ENCODE peak calls at places on chromosomes 5 and 9, in six cellular contexts. X, J, D, G, R and Y are unnamed samples.

GRCh38 chr5:68834486-68834885 is 259.3 kb upstream of the SLC30A5 start:
- DNase-seq in X (peak), J (no peak), D (no peak), G (no peak), R (no peak), Y (peak)

GRCh38 chr5:94771742-94772141 is 153.3 kb downstream of the SLF1 start:
- DNase-seq in X (no peak), J (no peak), D (no peak), G (no peak), R (no peak), Y (no peak)

GRCh38 chr5:179269781-179270543 is 75.3 kb downstream of the ADAMTS2 start:
- DNase-seq in X (no peak), J (no peak), D (no peak), G (no peak), R (no peak), Y (peak)

GRCh38 chr9:131557855-131558548 is 12.7 kb downstream of the PRRT1B start:
- DNase-seq in X (no peak), J (no peak), D (no peak), G (no peak), R (no peak), Y (no peak)

GRCh38 chr9:133371261-133371711 is 4.6 kb downstream of the SURF4 start:
- DNase-seq in X (no peak), J (no peak), D (no peak), G (no peak), R (no peak), Y (no peak)

GRCh38 chr5:8788246-8788645 is 757.6 kb downstream of the SEMA5A start:
- DNase-seq in X (no peak), J (no peak), D (peak), G (no peak), R (peak), Y (peak)

GRCh38 chr5:173764321-173765029 is 123.7 kb upstream of the CPEB4 start:
- DNase-seq in X (peak), J (peak), D (peak), G (peak), R (peak), Y (peak)

GRCh38 chr9:26746357-26747072 is 146.1 kb downstream of the CAAP1 start:
- DNase-seq in X (peak), J (no peak), D (peak), G (no peak), R (peak), Y (no peak)

GRCh38 chr5:96453394-96453793 is 20.3 kb upstream of the PCSK1 start:
- DNase-seq in X (no peak), J (no peak), D (no peak), G (no peak), R (no peak), Y (no peak)

GRCh38 chr9:132637801-132638200 is 32.0 kb downstream of the DDX31 start:
- DNase-seq in X (no peak), J (no peak), D (no peak), G (no peak), R (no peak), Y (no peak)

GRCh38 chr5:82597437-82597836 is 319.3 kb upstream of the RPS23 start:
- DNase-seq in X (no peak), J (no peak), D (no peak), G (no peak), R (no peak), Y (no peak)

GRCh38 chr9:126395439-126396212 is 69.0 kb downstream of the MVB12B start:
- DNase-seq in X (peak), J (no peak), D (peak), G (no peak), R (peak), Y (peak)

GRCh38 chr5:6819521-6819920 is 106.3 kb downstream of the TENT4A start:
- DNase-seq in X (no peak), J (no peak), D (no peak), G (no peak), R (no peak), Y (no peak)

DNA sequence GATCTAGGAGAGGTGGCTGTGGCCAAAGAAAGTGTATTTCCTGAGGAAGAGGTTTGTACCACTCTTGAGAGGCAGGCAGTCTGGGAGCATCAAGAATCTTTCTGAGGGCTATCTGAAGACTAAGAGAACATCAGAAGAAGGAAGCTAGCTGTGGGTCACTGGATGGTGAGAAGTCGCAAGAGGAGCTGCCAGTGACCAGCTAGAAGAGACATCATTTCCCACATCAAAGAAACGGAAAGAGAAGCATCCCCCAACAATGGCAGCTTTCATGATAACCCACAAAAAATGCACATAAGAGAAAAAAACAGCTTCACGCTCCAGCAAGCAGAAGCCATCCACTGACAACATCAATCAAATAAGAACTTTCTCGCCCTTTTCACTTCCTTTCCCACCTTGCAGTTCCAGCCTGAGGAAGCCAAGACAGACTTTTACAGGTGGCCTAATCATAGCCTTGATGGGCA is 25.0 kb upstream of the CEP78 start:
- DNase-seq in X (no peak), J (no peak), D (no peak), G (no peak), R (no peak), Y (no peak)
- H3K4me3 ChIP-seq in X (no peak), J (no peak), D (no peak), G (no peak), R (no peak), Y (no peak)

DNA sequence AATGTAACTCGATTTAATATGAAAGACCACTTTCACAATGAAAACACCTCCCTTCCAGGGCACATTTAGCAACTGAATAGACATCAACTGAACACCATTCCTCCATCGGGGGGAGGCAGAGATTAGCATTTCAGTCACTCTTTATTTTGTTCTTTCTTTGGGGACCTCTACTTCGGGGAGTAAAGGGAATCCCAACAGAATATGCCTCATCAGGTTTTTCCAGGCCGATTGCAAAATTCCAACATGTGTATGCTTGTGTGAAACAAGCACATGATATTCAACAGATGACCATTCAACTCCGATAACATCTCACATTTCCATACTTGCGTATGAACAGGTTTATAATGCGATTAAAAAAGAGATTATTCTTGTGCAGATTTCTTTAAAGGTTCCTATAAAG is 124.2 kb upstream of the RETREG1 start:
- DNase-seq in X (peak), J (no peak), D (peak), G (no peak), R (peak), Y (peak)
- TF ChIP-seq CTCF in X (no peak), J (no peak), D (no peak), G (no peak), R (peak), Y (no peak)

GRCh38 chr9:36987891-36988290 is 46.2 kb downstream of the PAX5 start:
- DNase-seq in X (peak), J (no peak), D (peak), G (no peak), R (peak), Y (peak)

GRCh38 chr9:36986548-36987408 is 47.3 kb downstream of the PAX5 start:
- DNase-seq in X (no peak), J (no peak), D (no peak), G (no peak), R (no peak), Y (no peak)

GRCh38 chr9:36985061-36985768 is 48.9 kb downstream of the PAX5 start:
- DNase-seq in X (no peak), J (no peak), D (no peak), G (no peak), R (no peak), Y (no peak)

GRCh38 chr9:36987409-36987808 is 46.7 kb downstream of the PAX5 start:
- DNase-seq in X (no peak), J (no peak), D (no peak), G (no peak), R (no peak), Y (no peak)

DNA sequence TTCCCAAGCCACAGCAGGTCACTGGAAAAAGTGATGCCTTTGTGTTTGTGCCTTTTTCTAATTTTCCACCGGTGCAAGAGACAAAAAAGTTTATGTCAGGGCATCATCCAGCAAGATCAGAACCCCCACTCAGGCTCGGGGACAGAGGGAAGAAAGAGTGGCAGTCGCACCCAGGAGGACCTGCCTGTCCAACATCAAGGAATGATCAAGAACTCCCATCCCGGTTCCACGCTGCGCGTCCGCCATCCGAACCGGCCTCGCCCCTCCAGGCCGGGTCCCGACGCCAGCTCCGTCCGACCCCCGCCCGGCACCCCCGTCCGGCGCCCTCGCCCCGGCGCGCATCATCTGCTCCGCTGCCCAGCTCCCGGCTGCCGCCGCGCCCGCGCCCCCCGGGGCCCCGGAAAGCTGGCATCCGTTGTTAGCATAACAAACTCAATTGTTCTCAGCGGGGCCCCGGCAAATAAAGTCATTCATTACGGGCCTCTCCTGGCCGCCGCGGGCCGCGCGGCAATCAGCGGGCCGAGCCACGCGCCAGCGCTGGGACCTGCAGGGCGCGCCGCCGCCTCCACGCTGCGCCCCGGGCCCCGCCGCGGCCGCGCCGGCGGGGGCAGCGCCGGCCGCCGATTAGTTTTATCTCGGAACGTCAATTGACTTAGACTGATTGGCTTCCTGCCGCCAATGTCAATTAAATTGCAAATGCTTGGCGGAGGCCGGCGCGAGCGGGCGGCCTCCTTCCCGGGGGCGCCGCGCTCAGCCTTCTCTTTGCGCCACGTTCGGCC is 48.1 kb downstream of the PAX5 start:
- DNase-seq in X (no peak), J (no peak), D (no peak), G (no peak), R (no peak), Y (no peak)
- H3K4me3 ChIP-seq in X (no peak), J (peak), D (no peak), G (no peak), R (no peak), Y (no peak)

DNA sequence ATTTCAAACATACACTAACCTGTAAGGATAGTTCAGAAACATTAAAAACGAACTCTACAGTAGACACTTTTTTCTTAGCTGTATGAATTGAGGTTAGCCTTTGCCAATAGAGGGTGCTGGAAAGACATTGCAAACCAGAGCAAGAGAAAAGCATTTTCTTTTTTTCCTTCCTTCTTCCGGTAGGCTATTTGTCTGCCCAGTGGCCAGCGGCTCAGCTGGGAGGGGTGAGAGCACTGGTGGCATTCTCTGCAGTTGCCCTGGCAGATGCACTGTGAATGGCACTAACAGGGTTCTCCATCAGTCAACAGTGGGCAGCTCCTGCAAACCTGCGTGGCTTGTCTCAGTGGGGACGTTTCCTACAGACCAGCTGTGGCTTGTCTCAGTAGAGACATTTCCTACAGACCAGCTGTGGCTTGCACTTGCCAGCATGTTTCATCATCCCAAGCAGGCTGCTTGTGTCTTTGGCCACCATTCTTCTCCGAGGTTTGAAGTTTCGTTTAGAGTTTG is 984.5 kb upstream of the CDH18 start:
- DNase-seq in X (peak), J (peak), D (peak), G (no peak), R (peak), Y (no peak)
- TF ChIP-seq CTCF in X (no peak), J (no peak), D (peak), G (peak), R (no peak), Y (no peak)

GRCh38 chr9:111917201-111917600 is 20.6 kb downstream of the UGCG start:
- DNase-seq in X (no peak), J (no peak), D (no peak), G (no peak), R (no peak), Y (no peak)

GRCh38 chr9:111913159-111913558 is 16.5 kb downstream of the UGCG start:
- DNase-seq in X (no peak), J (no peak), D (no peak), G (no peak), R (no peak), Y (peak)

GRCh38 chr9:111915425-111915758 is 18.8 kb downstream of the UGCG start:
- DNase-seq in X (no peak), J (no peak), D (no peak), G (no peak), R (no peak), Y (no peak)

GRCh38 chr9:111916234-111916645 is 19.6 kb downstream of the UGCG start:
- DNase-seq in X (no peak), J (no peak), D (no peak), G (no peak), R (no peak), Y (no peak)

DNA sequence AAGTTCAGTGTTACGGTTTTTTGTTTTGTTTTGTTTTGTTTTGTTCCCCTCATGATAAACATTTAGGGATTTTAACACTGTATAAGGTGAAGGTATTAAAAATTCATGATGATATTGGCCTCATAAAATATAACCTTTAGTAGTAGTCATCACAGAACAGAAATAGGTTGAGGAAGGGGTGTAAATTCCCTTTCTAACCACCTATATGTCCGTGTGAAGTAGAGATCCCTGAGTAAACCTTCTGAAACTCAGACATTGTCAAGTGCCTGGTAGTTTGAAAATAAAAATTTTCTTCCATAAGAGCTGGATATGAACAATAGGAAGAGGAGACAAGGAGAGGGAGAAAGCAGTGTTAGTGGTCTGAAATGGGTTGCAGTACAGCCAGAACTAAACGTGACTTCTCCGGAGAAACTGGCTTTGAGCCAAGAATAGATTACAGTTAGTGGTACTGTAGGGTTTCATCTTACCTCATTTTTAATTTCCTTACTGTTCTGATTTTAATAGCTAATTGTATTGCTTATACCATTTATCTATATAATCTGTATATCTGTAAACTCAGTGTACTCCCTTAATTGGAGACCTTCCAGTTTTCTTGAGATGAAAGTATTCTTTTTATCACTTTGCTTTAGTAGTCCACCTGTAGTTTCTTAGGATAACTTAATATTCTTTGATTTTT is 18.3 kb downstream of the UGCG start:
- DNase-seq in X (peak), J (no peak), D (no peak), G (no peak), R (no peak), Y (no peak)
- H3K4me3 ChIP-seq in X (no peak), J (no peak), D (no peak), G (no peak), R (no peak), Y (no peak)